ENCODE peak calls at places on chromosome 21, in four cellular contexts. L is tibial nerve, R is uterus, T is stomach. Q is an unnamed sample.

GRCh38 chr21:26489781-26490180 is 83.3 kb downstream of the CYYR1 start:
- DNase-seq in L (no peak), R (no peak), T (no peak), Q (no peak)

GRCh38 chr21:35861656-35862055 is 198.7 kb downstream of the SETD4 start:
- DNase-seq in L (no peak), R (no peak), T (no peak), Q (no peak)

GRCh38 chr21:34020934-34021553 is 52.3 kb upstream of the MRPS6 start:
- DNase-seq in L (no peak), R (no peak), T (no peak), Q (no peak)

GRCh38 chr21:16102113-16102512 is 372.3 kb downstream of the USP25 start:
- DNase-seq in L (no peak), R (no peak), T (no peak), Q (no peak)

GRCh38 chr21:37574316-37574715 is 207.7 kb downstream of the DYRK1A start:
- DNase-seq in L (no peak), R (no peak), T (no peak), Q (no peak)

GRCh38 chr21:41429925-41430491 is 4.0 kb downstream of the MX1 start:
- DNase-seq in L (no peak), R (no peak), T (no peak), Q (no peak)

GRCh38 chr21:42101246-42101645 is 30.1 kb downstream of the UMODL1 start:
- DNase-seq in L (no peak), R (no peak), T (no peak), Q (no peak)

GRCh38 chr21:42601656-42602055 is 51.8 kb upstream of the PDE9A start:
- DNase-seq in L (no peak), R (no peak), T (no peak), Q (no peak)

GRCh38 chr21:41142051-41142795 is 25.7 kb upstream of the BACE2 start:
- DNase-seq in L (no peak), R (no peak), T (no peak), Q (no peak)

GRCh38 chr21:44847261-44848056 is 26.0 kb downstream of the PTTG1IP start:
- DNase-seq in L (no peak), R (no peak), T (no peak), Q (no peak)

GRCh38 chr21:44844256-44844655 is 26.4 kb upstream of the SUMO3 start:
- DNase-seq in L (no peak), R (no peak), T (no peak), Q (no peak)

GRCh38 chr21:44846201-44846484 is 27.3 kb downstream of the PTTG1IP start:
- DNase-seq in L (no peak), R (no peak), T (no peak), Q (no peak)

GRCh38 chr21:44846485-44847260 is 26.8 kb downstream of the PTTG1IP start:
- DNase-seq in L (peak; percentile 49), R (no peak), T (peak; percentile 60), Q (peak; percentile 56)

GRCh38 chr21:44845418-44846200 is 27.7 kb upstream of the SUMO3 start:
- DNase-seq in L (peak; percentile 21), R (peak; percentile 54), T (peak; percentile 65), Q (peak; percentile 74)
- TF ChIP-seq POLR2A in L (no peak), R (no peak), T (no peak), Q (no peak)

DNA sequence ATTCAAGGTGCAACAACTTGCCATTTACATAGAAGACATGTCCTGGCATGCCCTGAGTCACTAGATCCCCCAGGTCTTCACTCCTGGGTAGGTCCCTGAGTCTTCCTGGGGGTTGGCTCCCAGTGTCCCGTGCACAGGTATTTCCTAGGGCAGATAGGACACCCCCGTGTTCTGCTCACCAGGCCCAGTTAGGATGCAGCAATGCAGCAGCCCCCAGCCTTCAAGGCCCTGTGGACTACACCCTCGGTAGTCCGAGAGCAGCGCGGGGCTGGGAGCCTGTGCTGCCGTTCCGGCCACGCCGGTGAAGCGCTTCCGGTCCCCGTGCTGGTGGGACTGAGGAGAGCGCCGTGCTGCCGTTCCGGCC is 10.6 kb upstream of the PCBP3 start:
- DNase-seq in L (no peak), R (no peak), T (no peak), Q (no peak)
- H3K4me3 ChIP-seq in L (no peak overlapping the region), R (no peak overlapping the region), T (no peak overlapping the region), Q (no peak overlapping the region)

GRCh38 chr21:39348040-39348354 is 891 bp downstream of the HMGN1 start:
- DNase-seq in L (no peak), R (no peak), T (no peak), Q (no peak)

GRCh38 chr21:39347537-39347936 is 1.4 kb downstream of the HMGN1 start:
- DNase-seq in L (no peak), R (no peak), T (no peak), Q (no peak)

GRCh38 chr21:39348355-39349210 is at the start of gene HMGN1:
- DNase-seq in L (peak; percentile 52), R (peak; percentile 84), T (peak; percentile 88), Q (peak; percentile 89)

GRCh38 chr21:39350094-39351006 is 1.5 kb upstream of the HMGN1 start:
- DNase-seq in L (no peak), R (no peak), T (no peak), Q (no peak)

GRCh38 chr21:39349211-39350093 is 564 bp upstream of the HMGN1 start:
- DNase-seq in L (peak; percentile 83), R (peak; percentile 94), T (peak; percentile 98), Q (peak; percentile 97)
- TF ChIP-seq POLR2A in L (no peak), R (no peak), T (peak; percentile 10), Q (peak; percentile 33)

DNA sequence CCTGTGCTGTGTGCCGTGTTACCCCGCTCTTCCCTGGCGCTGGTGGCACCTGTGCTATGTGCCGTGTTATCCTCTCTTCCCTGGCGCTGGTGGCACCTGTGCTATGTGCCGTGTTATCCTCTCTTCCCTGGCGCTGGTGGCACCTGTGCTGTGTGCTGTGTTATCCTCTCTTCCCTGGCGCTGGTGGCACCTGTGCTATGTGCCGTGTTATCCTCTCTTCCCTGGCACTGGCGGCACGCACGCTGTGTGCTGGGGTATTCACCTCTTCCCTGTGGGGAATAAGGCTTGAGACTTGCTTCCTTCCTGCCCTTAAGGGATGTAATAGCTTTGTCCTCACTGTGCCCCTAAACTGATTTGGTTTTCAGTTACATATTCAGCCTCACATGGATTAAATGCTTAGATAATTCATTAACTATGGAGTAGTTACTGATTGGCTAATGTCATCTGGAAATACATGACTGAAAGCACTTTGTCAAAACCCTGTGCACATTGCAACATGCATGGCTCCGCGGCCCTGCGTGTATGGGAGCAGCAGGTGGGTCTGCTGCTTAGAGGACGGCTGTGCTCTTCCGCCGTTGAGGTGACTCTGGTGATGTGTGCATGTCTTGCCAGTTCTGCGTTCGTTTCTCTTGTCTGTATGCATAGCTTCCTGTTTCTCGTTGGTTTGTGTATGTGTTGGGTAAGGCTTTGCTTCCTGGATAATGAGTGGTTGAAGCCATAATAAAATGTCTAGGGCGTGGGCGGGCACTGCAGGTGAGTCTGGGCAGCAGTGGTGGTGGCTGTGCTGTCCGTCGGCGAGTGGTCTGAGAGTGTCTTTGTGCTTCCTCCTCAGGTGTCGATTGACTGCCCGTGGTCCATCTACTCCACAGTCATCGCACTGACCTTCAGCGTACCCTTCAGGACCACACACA is 17.9 kb upstream of the PWP2 start:
- DNase-seq in L (no peak), R (no peak), T (peak; percentile 25), Q (no peak)
- H3K4me3 ChIP-seq in L (no peak overlapping the region), R (no peak overlapping the region), T (no peak overlapping the region), Q (no peak overlapping the region)

DNA sequence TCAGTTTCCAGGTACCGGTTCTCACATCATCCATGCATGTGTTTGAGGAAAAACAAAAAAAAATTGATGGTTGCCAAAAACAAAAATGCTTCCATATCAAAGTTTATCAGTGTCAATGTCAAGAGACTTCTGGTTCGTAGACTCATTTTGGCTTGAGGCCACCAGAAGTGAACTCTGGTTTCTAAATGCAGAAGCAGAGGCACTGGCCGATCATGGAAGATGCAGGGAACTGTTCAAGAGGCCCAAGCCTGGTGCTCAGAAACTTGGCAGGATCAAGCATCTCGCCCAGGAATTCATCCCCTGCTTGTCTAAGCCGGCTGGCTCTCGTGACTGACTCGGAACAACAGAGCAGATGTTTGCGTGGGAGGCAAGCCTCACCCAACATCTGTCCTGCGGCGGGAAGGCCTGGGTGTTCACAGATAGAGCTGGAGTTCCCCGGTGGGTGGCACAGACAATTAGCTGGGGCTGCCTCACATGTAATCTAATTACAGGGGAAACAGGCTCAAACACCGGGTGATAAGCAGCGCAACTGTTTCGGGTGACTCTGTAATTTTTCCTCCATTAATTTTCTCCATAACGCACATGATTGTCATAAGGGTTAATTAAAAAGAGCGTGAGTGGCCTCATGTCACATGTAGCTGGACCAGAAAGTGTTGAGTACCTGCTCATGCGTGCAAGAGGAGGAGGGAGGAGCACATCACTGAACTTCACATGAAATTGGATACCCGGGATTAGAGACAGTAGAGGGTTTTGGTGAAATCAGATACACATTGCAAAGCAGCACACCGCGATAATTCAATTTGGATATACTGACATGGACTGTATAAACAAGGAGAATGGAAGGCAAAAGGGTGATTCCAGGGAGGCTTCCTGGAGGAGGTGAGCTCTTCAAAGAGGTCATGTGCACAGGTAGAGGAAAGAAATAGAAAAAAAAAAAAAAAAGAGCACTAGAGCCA is 180.0 kb downstream of the ETS2 start:
- DNase-seq in L (peak; percentile 68), R (peak; percentile 74), T (peak; percentile 30), Q (peak; percentile 74)
- TF ChIP-seq POLR2A in L (no peak), R (no peak), T (no peak), Q (no peak)

DNA sequence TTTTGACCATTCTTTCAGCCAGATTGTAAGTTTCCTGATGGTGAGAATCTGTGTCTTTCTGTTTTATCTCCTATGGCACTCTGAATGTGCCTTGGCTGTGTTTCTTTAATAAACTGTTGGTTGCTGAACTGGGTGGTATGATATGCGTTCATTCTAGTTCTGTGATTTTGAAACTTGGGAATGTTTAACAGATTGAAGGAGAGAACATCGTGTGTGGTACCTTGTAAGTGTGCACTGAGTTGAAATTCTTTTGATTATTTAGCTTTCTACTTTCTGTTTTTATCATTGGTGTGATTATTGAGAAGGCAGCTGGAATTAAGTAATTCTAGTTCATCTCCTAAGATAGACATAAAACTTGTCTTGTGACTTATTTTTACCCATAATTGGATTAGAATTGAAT is 4.6 kb downstream of the BACH1 start:
- DNase-seq in L (no peak), R (no peak), T (no peak), Q (no peak)
- H3K4me3 ChIP-seq in L (no peak overlapping the region), R (no peak overlapping the region), T (no peak overlapping the region), Q (no peak overlapping the region)